ENCODE peak calls at places on chromosomes 5 and 9, in four cellular contexts. Y is H9, J is stomach, X is cardiac muscle cell. H is an unnamed sample.

GRCh38 chr5:142537938-142538337 is 148.0 kb downstream of the FGF1 start:
- DNase-seq in Y (no peak), J (no peak), X (peak; percentile 51), H (no peak)

GRCh38 chr9:89445801-89446228 is 52.1 kb downstream of the SEMA4D start:
- DNase-seq in Y (no peak), J (no peak), X (no peak), H (no peak)

GRCh38 chr9:123550797-123551196 is 194.8 kb downstream of the CRB2 start:
- DNase-seq in Y (peak; percentile 57), J (no peak), X (no peak), H (no peak)

GRCh38 chr5:149497357-149497756 is 53.9 kb downstream of the CSNK1A1 start:
- DNase-seq in Y (no peak), J (no peak), X (peak; percentile 93), H (no peak)

GRCh38 chr9:20618361-20618799 is 3.9 kb downstream of the MLLT3 start:
- DNase-seq in Y (no peak), J (peak; percentile 54), X (peak; percentile 81), H (no peak)

GRCh38 chr9:95912773-95913172 is 37.3 kb downstream of the ERCC6L2 start:
- DNase-seq in Y (no peak), J (no peak), X (no peak), H (no peak)

GRCh38 chr5:171840066-171840465 is 54.4 kb downstream of the SMIM23 start:
- DNase-seq in Y (no peak), J (no peak), X (no peak), H (no peak)

GRCh38 chr5:179271301-179271650 is 74.0 kb downstream of the ADAMTS2 start:
- DNase-seq in Y (peak; percentile 23), J (no peak), X (no peak), H (no peak)

GRCh38 chr9:34562136-34562745 is 27.3 kb downstream of the CNTFR start:
- DNase-seq in Y (no peak), J (no peak), X (no peak), H (no peak)

GRCh38 chr5:139820130-139820529 is 24.5 kb downstream of the PSD2 start:
- DNase-seq in Y (no peak), J (no peak), X (no peak), H (no peak)

GRCh38 chr9:76576344-76576743 is 117.4 kb downstream of the GCNT1 start:
- DNase-seq in Y (no peak), J (no peak), X (peak; percentile 90), H (no peak)

GRCh38 chr5:30069441-30070263 is 1123.8 kb upstream of the CDH6 start:
- DNase-seq in Y (no peak), J (no peak), X (no peak), H (no peak)

GRCh38 chr5:27561408-27561807 is 523.0 kb upstream of the CDH9 start:
- DNase-seq in Y (no peak), J (no peak), X (no peak), H (no peak)

GRCh38 chr5:169717298-169717697 is 80.2 kb downstream of the DOCK2 start:
- DNase-seq in Y (no peak), J (no peak), X (peak; percentile 86), H (no peak)

GRCh38 chr5:73460133-73460532 is 11.6 kb upstream of the FOXD1 start:
- DNase-seq in Y (no peak), J (no peak), X (no peak), H (no peak)
- TF ChIP-seq CTCF in Y (no peak), J (no peak), X (no peak), H (no peak)

GRCh38 chr5:14201325-14202061 is 58.4 kb downstream of the TRIO start:
- DNase-seq in Y (no peak), J (no peak), X (peak; percentile 63), H (no peak)
- H3K4me1 ChIP-seq in Y (peaks cover 7% of the 10 kb centered on the region), J (peaks cover 87% of the 10 kb centered on the region), X (peaks cover 33% of the 10 kb centered on the region), H (peaks cover 46% of the 10 kb centered on the region)

DNA sequence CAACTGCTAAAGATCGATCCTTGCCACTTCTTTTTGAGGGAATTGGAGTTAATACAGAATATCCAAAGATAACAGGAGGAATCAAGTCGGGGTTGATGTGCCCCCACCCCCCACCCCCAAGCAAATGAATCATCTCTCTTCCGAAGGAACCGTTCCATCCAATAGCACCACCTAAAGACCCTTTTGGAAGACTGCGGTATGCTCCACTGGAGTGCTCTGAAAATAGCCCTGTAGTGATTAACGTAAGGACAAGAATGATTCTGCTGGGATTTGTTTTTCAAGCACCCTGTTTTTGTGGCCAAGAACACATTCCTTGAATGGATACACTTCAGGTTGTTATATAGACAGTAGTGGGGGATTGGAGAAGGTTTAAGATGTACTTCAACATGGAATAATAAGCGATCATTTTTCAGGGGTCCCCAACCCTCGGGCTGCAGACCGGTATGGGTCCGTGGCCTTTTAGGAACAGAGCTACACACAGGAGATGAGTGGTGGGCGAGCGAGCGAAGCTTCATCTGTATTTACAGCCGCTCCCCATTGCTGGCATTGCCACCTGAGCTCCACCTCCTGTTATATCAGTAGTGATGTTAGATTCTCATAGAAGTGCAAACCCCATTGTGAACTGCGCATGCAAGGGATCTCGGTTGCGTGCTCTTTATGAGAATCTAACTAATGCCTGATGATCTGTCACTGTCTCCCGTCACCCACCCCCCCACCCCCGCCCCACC is 44.5 kb upstream of the TMEM252 start:
- DNase-seq in Y (no peak), J (no peak), X (no peak), H (no peak)
- TF ChIP-seq CTCF in Y (no peak), J (no peak), X (no peak), H (no peak)

DNA sequence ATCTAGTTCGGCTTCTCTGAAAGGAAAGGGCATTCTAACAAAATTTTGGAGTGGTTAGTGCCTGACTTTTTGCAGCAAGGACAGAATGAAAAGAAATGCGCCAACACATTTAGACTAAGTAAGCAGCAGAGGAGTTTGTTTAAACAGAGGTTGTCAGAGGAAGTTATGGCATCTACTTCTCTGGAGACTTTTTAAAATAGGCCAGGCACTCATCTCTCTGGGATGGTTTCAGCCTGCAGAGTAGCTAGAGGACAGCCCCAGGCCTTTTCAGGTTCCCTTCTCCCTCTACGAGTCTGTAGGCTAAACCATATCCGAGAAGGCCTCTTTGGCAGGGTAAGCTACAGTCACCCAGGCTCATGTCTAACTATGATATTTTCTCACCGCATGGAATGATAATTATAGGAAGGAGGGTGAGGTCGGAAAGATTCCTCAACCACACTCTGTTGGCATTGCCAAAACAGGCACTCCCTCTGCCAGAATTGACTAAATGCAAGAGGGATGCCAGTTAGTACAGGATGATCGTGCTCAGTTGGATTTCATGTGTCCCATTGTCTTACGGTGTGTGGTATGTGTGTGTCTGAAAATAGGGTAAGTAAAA is 1.4 kb upstream of the CTXN3 start:
- DNase-seq in Y (no peak), J (no peak), X (no peak), H (no peak)
- H3K4me1 ChIP-seq in Y (peaks cover 3% of the 10 kb centered on the region), J (peaks cover 21% of the 10 kb centered on the region), X (peaks cover 30% of the 10 kb centered on the region), H (no peaks in the 10 kb centered on the region)

GRCh38 chr5:156376751-156377150 is 49.8 kb downstream of the SGCD start:
- DNase-seq in Y (no peak), J (no peak), X (no peak), H (no peak)
- TF ChIP-seq CTCF in Y (no peak), J (no peak), X (no peak), H (no peak)

DNA sequence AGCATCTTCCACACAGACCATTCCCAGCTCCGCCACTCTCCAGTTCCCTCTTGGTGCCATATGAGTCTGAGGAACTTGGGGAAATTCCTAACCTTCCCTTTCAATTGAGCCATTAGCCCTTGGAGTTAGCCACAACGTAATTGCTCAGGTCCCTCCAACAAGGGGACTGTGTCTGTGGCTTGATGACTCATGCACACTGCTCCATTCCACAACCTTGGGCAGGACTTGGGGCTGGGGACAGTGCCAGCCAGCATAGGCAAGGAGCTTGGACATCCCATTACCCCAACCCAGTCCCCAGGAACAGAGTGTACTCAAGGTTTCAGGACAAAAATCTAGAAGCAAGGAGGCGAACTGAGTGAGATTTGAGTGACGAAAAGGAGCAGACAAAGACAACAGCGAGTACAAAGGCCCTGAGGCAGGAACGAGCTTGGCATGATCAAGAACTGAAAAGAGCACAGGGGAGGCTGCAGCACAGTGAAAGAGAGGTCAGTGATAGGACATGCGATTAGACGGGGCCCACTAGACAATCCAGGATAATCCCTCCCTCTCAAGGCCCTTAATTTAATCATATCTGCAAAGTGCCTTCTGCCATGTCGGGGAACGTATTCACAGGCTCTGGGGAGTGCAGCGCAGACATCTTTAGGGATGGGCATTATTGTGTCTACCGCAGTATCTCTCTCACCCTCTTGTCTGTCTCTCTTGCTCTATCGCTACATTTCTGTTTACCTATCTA is 16.0 kb upstream of the JADE2 start:
- DNase-seq in Y (peak; percentile 48), J (peak; percentile 44), X (peak; percentile 29), H (no peak)
- H3K4me1 ChIP-seq in Y (peaks cover 14% of the 10 kb centered on the region), J (peaks cover 60% of the 10 kb centered on the region), X (peaks cover 29% of the 10 kb centered on the region), H (peaks cover 3% of the 10 kb centered on the region)